ENCODE peak calls at places on chromosomes 4 and X, in four cellular contexts. J is K562, M is keratinocyte, T is endothelial cell of umbilical vein. F is an unnamed sample. For H3K4me1 and H3K9me1, the result is how much of the 10 kb centered on the place peaks cover.

GRCh38 chr4:48815483-48815882 is 15.4 kb upstream of the OCIAD1 start:
- DNase-seq in J (no peak), T (no peak), M (no peak), F (no peak)

GRCh38 chr4:65367306-65367705 is 303.0 kb downstream of the EPHA5 start:
- DNase-seq in M (no peak), T (no peak), J (no peak), F (no peak)

GRCh38 chr4:85209161-85209560 is 242.7 kb upstream of the WDFY3 start:
- DNase-seq in T (no peak), J (no peak), M (no peak), F (no peak)

GRCh38 chrX:50536955-50537354 is 66.3 kb upstream of the DGKK start:
- DNase-seq in T (no peak), M (no peak), J (no peak), F (no peak)

GRCh38 chrX:69150294-69150960 is 14.8 kb downstream of the PJA1 start:
- DNase-seq in M (peak), T (no peak), J (no peak), F (no peak)

GRCh38 chr4:165515201-165515600 is 136.4 kb downstream of the CPE start:
- DNase-seq in J (no peak), T (no peak), M (no peak), F (no peak)

GRCh38 chrX:73850124-73851013 is 287.4 kb downstream of the CHIC1 start:
- DNase-seq in T (peak), J (peak), M (no peak), F (peak)

GRCh38 chrX:66142351-66142750 is 21.7 kb upstream of the HEPH start:
- DNase-seq in J (no peak), T (no peak), M (no peak), F (no peak)

GRCh38 chrX:108250654-108251579 is 159.3 kb downstream of the ATG4A start:
- DNase-seq in T (no peak), J (no peak), M (no peak), F (no peak)

GRCh38 chr4:13201241-13201640 is 282.9 kb downstream of the RAB28 start:
- DNase-seq in T (no peak), J (no peak), M (no peak), F (no peak)

GRCh38 chrX:66731398-66731797 is 92.5 kb upstream of the EDA2R start:
- DNase-seq in M (no peak), T (peak), J (peak), F (peak)

GRCh38 chrX:1463581-1464281 is 11.0 kb upstream of the ASMTL start:
- DNase-seq in M (no peak), T (no peak), J (no peak), F (no peak)

GRCh38 chr4:57172065-57172464 is 61.9 kb upstream of the IGFBP7 start:
- DNase-seq in T (peak), M (no peak), J (no peak), F (no peak)

GRCh38 chrX:73215263-73215662 is 612 bp upstream of the NAP1L2 start:
- DNase-seq in J (no peak), T (no peak), M (no peak), F (no peak)

GRCh38 chr4:186726440-186727148 is 2.9 kb upstream of the FAT1 start:
- DNase-seq in T (peak), M (no peak), J (peak), F (peak)

GRCh38 chr4:163356104-163356503 is 12.4 kb downstream of the NPY5R start:
- DNase-seq in M (no peak), T (no peak), J (no peak), F (no peak)

GRCh38 chr4:159496248-159496647 is 393.4 kb downstream of the RAPGEF2 start:
- DNase-seq in M (no peak), J (no peak), T (no peak), F (no peak)

GRCh38 chr4:102824398-102824797 is 3.0 kb downstream of the UBE2D3 start:
- DNase-seq in M (no peak), T (no peak), J (no peak), F (peak)

GRCh38 chrX:17876135-17876534 is 15.0 kb upstream of the RAI2 start:
- DNase-seq in M (no peak), J (no peak), T (no peak), F (no peak)

GRCh38 chr4:148164529-148164928 is 277.7 kb downstream of the NR3C2 start:
- DNase-seq in J (no peak), M (no peak), T (no peak), F (no peak)

GRCh38 chrX:135536883-135537282 is 16.4 kb downstream of the INTS6L start:
- DNase-seq in T (no peak), M (no peak), J (no peak), F (no peak)

GRCh38 chr4:77959566-77960338 is 97.1 kb downstream of the MRPL1 start:
- DNase-seq in T (peak), M (peak), J (peak), F (peak)

GRCh38 chrX:24242649-24243556 is 71.0 kb downstream of the SUPT20HL2 start:
- DNase-seq in M (no peak), J (no peak), T (no peak), F (peak)

GRCh38 chr4:101346312-101346561 is 1.1 kb downstream of the PPP3CA start:
- DNase-seq in T (no peak), J (no peak), M (no peak), F (no peak)

GRCh38 chrX:40581333-40581910 is 652 bp downstream of the ATP6AP2 start:
- DNase-seq in T (peak), J (no peak), M (no peak), F (peak)

GRCh38 chr4:1250921-1251772 is 2.2 kb upstream of the CTBP1 start:
- DNase-seq in J (no peak), M (no peak), T (no peak), F (no peak)

GRCh38 chr4:16875487-16875886 is 23.0 kb downstream of the LDB2 start:
- DNase-seq in T (peak), J (no peak), M (no peak), F (peak)

GRCh38 chrX:2484721-2485459 is 15.9 kb downstream of the DHRSX start:
- DNase-seq in J (no peak), T (no peak), M (peak), F (peak)

GRCh38 chrX:110944323-110944761 is 148.7 kb upstream of the CHRDL1 start:
- DNase-seq in M (no peak), T (no peak), J (no peak), F (no peak)

GRCh38 chrX:10017866-10018265 is 50.7 kb downstream of the CLDN34 start:
- DNase-seq in J (no peak), T (peak), M (peak), F (peak)

GRCh38 chr4:94892051-94892450 is 134.3 kb downstream of the BMPR1B start:
- DNase-seq in T (peak), M (no peak), J (no peak), F (no peak)

GRCh38 chr4:165873298-165874071 is 448 bp downstream of the TLL1 start:
- DNase-seq in T (no peak), M (no peak), J (no peak), F (no peak)

GRCh38 chr4:541271-541670 is 34.8 kb downstream of the TMEM271 start:
- DNase-seq in J (no peak), T (no peak), M (no peak), F (no peak)

GRCh38 chrX:76657499-76657898 is 230.0 kb downstream of the MAGEE1 start:
- DNase-seq in T (no peak), J (no peak), M (no peak), F (no peak)

GRCh38 chrX:9171841-9172240 is 137.9 kb upstream of the FAM9B start:
- DNase-seq in M (no peak), J (no peak), T (peak), F (peak)

DNA sequence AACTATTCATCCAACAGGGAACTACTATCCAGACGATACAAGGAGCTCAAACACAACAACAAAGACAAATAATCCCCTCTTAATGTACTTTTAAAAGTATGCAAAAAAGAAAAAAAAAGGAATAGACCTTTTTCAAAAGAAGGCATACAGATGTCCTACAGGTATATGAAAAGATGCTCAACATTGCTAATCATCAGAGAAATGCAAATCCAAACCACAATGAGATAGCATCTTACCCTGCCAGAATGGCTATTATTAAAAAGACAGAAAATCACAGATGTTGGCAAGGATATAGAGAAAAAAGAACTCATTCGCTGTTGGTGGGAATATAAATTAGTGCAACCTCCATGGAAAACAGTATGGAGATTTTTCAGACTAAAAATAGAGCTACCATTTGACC is 67.1 kb upstream of the ENPP6 start:
- DNase-seq in J (no peak), T (no peak), M (no peak), F (no peak)
- H3K4me1 ChIP-seq in J (under half), T (under half), M (under half), F (under half)

DNA sequence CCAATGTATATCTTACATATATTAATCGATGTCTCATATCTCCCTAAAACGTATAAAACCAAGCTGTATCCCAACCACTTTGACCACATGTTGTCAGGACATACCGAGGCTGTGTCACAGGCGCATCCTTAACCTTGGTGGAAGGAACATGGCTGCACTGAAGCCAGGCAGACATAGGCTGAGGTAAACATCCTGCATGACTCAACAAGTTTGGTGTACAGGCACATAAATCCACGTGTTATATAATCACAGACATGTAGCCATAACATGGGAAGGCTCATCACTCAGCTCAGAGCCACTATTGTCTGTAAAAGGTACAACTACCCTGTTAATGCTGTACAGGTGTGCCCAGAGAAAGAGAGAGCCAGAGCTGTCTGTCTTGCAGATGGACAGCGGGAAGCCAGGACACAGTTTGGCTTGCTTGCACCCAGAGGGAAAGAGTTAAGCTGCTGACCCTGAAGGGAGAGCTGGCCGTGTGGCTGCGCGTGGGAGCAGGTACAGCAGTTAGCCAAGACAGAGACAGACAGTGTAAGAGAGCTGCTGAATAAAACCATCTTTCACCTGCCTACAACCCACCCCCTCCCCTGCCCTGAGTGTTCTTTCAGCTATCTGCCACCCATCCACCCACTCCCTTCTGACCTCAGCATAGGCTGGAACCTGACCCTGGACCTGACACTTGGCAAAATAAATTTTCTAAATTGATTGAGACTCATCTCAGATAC is 22.3 kb upstream of the ZBTB33 start:
- DNase-seq in M (no peak), J (peak), T (no peak), F (no peak)
- H3K9me1 ChIP-seq in M (under half), J (under half), T (under half), F (under half)

DNA sequence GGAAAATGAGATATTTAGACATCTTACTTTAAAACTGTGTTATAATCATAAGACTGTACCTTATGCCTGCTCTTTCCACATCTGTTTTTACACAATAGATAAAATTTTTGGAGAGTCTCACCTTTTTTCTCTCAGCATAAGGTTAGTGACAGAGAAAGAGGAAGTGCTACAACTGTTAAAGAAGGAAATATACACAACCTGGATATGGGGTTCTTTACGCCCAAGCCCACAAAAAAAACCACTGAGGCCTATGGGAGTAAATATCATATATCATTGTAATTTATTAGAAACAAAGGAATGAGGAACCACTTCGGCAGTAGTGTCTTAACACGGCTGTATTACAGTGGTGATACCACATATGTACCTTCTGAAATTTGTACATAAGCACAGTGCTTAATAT is 265.9 kb upstream of the GK2 start:
- DNase-seq in J (no peak), M (no peak), T (no peak), F (no peak)
- H3K4me1 ChIP-seq in J (under half), M (under half), T (under half), F (under half)

GRCh38 chr4:5050520-5050955 is 742 bp upstream of the STK32B start:
- DNase-seq in T (peak), M (peak), J (peak), F (peak)
- H3K9me1 ChIP-seq in T (under half), M (under half), J (under half), F (under half)

DNA sequence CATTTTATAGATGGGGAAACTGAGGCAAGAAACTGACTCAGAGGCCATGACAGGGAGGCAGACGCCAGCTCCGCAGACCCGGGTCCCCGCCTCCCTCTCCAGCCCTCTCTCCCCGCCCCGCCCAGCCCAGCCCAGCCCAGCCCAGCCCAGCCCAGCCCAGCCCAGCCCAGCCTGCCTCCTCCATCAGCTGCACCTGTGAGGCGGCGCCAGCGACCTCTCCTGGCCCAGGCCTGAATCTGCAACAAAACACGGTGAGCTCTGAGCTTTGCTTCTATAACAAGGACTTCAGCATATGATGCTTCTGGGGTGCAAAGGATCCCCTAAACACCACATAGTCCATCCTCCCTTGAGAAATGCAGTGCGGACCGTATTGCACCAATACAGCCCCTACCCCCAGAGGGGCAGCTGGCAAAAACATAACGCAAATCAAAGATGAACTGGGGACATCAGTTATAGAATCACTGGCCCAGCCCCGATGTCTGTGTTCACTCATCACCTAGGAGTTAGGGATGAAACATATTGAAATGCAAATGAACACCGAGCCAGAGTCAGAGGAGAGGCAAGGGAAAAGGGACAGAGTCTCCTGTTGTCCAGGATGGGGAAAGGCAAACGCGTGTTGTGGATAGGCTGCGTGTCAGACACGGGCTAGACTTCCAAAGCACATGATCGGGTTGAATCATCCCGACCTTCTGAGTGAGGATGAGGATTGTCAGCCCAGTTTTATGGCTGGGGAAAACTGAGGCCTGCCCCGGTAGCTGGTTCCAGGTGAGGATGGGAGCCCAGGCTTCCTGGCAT is 216.1 kb upstream of the PSAPL1 start:
- DNase-seq in J (peak), M (peak), T (no peak), F (no peak)
- H3K4me1 ChIP-seq in J (under half), M (under half), T (under half), F (under half)

DNA sequence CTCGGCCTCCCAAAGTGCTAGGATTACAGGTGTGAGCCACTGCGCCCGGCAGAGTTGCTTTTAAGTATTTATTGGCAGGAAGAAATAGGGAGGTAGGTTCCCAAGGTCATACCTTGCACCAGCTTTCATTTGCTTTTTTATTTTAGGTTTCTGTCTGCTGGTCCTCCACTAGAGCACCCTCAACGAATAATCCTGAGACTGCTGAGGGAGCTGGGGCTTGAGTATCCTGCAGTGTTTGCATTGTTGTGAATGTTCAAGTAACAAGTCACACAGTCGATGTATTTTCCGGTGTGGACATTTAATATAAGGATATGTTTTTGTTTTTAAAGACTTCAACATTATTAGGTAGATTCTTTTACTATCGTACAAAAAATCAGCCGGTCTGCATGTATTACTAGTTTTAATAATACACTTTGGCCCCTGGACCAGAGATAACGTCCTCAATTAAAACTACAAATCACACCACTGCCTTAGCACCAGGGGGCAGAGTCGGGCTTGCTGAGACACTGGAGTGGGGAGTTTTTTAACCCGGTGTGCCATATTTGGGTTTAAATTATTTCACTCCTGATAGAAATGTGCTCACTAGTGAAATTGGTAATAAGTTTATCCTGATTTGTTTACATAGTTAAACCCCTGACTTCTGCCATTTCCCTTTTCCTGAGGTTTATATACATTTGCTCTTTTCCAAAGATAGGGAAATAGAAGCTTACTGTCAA is 11.6 kb downstream of the SMIM20 start:
- DNase-seq in T (peak), J (peak), M (no peak), F (peak)
- H3K9me1 ChIP-seq in T (under half), J (under half), M (under half), F (under half)

DNA sequence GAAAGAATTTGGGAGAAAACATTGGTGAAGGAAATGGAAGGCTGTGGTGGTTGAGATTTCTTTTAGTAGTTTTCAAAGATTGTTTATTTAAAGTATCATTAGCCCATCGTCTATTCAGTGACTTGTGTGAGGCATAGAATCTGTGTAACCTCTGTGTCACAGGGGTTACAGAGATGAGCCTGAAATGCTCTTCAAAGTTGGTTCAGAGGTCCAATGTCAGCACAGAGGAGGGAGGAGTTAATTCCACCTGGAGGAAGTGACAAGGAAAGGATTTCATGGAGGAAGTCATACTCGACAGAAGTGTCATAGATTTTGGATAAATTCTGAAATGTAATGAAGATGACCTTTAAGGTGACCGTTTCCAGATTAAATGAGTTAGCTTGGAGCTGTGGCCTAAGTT is 8.2 kb downstream of the MAOA start:
- DNase-seq in T (no peak), J (no peak), M (no peak), F (no peak)
- H3K4me1 ChIP-seq in T (under half), J (under half), M (under half), F (under half)